ENCODE peak calls at places on chromosomes 6 and 20, in five cellular contexts. N, V, C, I and Q are unnamed samples.

GRCh38 chr20:32918751-32919150 is 60.0 kb downstream of the EFCAB8 start:
- DNase-seq in C (no peak), I (no peak), V (no peak), N (no peak), Q (no peak)

GRCh38 chr6:26204332-26205160 is 117.3 kb downstream of the HFE start:
- DNase-seq in C (peak), I (peak), V (peak), N (peak), Q (peak)

GRCh38 chr20:18679020-18679419 is 91.2 kb downstream of the DTD1 start:
- DNase-seq in C (no peak), N (no peak), I (no peak), V (peak), Q (no peak)

GRCh38 chr6:21992178-21992967 is 304.5 kb downstream of the PRL start:
- DNase-seq in N (no peak), V (peak), I (no peak), C (peak), Q (no peak)

GRCh38 chr6:32075781-32076494 is 33.2 kb downstream of the TNXB start:
- DNase-seq in I (no peak), V (no peak), C (no peak), N (no peak), Q (no peak)

GRCh38 chr20:38405132-38405531 is 30.0 kb downstream of the SNHG17 start:
- DNase-seq in V (no peak), C (no peak), N (no peak), I (no peak), Q (no peak)

GRCh38 chr6:67541591-67541990 is 1093.5 kb upstream of the ADGRB3 start:
- DNase-seq in C (peak), I (no peak), N (no peak), V (no peak), Q (no peak)

GRCh38 chr20:15491564-15491963 is 1081.7 kb downstream of the KIF16B start:
- DNase-seq in V (no peak), C (no peak), I (no peak), N (no peak), Q (no peak)

GRCh38 chr6:79971195-79971594 is 23.8 kb upstream of the ELOVL4 start:
- DNase-seq in N (no peak), V (no peak), C (no peak), I (no peak), Q (no peak)

GRCh38 chr6:53227847-53228246 is 79.2 kb upstream of the GCM1 start:
- DNase-seq in N (no peak), C (no peak), I (no peak), V (no peak), Q (no peak)

GRCh38 chr20:25280574-25281535 is 33.0 kb downstream of the PYGB start:
- DNase-seq in N (no peak), V (no peak), C (no peak), I (peak), Q (peak)

GRCh38 chr20:44858959-44859358 is 26.5 kb upstream of the YWHAB start:
- DNase-seq in V (no peak), N (no peak), I (no peak), C (no peak), Q (no peak)

GRCh38 chr6:97437087-97437486 is 154.1 kb upstream of the MMS22L start:
- DNase-seq in N (no peak), V (peak), I (no peak), C (peak), Q (no peak)

GRCh38 chr6:159461266-159461665 is 231.8 kb downstream of the SOD2 start:
- DNase-seq in N (no peak), C (peak), V (no peak), I (no peak), Q (no peak)

GRCh38 chr20:56690531-56691175 is 61.5 kb downstream of the TFAP2C start:
- DNase-seq in I (no peak), C (no peak), V (no peak), N (no peak), Q (no peak)

GRCh38 chr6:43246301-43247114 is 3.2 kb downstream of the TTBK1 start:
- DNase-seq in I (no peak), V (no peak), C (no peak), N (no peak), Q (no peak)

GRCh38 chr6:5334341-5334740 is 73.0 kb downstream of the FARS2 start:
- DNase-seq in I (no peak), V (peak), N (no peak), C (peak), Q (no peak)

GRCh38 chr20:51650685-51651134 is 108.2 kb upstream of the NFATC2 start:
- DNase-seq in N (no peak), I (no peak), C (peak), V (peak), Q (no peak)

GRCh38 chr20:10280016-10280908 is 61.6 kb downstream of the SNAP25 start:
- DNase-seq in V (peak), I (no peak), N (no peak), C (peak), Q (no peak)

GRCh38 chr6:88474720-88475119 is 308.6 kb upstream of the CNR1 start:
- DNase-seq in C (no peak), I (no peak), V (no peak), N (no peak), Q (no peak)

GRCh38 chr20:51419236-51419635 is 123.3 kb downstream of the NFATC2 start:
- DNase-seq in V (no peak), C (no peak), I (no peak), N (no peak), Q (no peak)

GRCh38 chr6:125554456-125554855 is 195.0 kb upstream of the HEY2 start:
- DNase-seq in V (no peak), C (peak), N (no peak), I (no peak), Q (no peak)

GRCh38 chr20:62816031-62816878 is 595 bp upstream of the COL9A3 start:
- DNase-seq in N (no peak), I (no peak), V (peak), C (peak), Q (no peak)

GRCh38 chr6:32843321-32843978 is 397 bp downstream of the PSMB8 start:
- DNase-seq in N (no peak), C (peak), I (no peak), V (no peak), Q (no peak)

GRCh38 chr20:25242231-25242630 is 5.7 kb upstream of the PYGB start:
- DNase-seq in I (no peak), C (no peak), N (no peak), V (no peak), Q (no peak)

GRCh38 chr20:30892704-30893345 is 364.6 kb upstream of the DEFB115 start:
- DNase-seq in N (no peak), I (no peak), V (no peak), C (no peak), Q (no peak)

GRCh38 chr20:18738055-18738454 is 75.5 kb upstream of the SCP2D1 start:
- DNase-seq in V (no peak), C (no peak), I (no peak), N (peak), Q (no peak)

GRCh38 chr20:11970243-11970836 is 52.6 kb downstream of the BTBD3 start:
- DNase-seq in I (no peak), V (no peak), N (no peak), C (no peak), Q (no peak)

GRCh38 chr6:159959976-159960384 is 8.9 kb upstream of the IGF2R start:
- DNase-seq in N (no peak), V (peak), C (peak), I (no peak), Q (no peak)

GRCh38 chr6:34414999-34415858 is 10.6 kb downstream of the RPS10 start:
- DNase-seq in N (no peak), I (no peak), V (peak), C (peak), Q (peak)

GRCh38 chr6:83511901-83512681 is at the start of gene PRSS35:
- DNase-seq in V (peak), N (no peak), C (peak), I (no peak), Q (no peak)

GRCh38 chr6:90586675-90587638 is at the start of gene MAP3K7:
- DNase-seq in C (peak), I (peak), V (peak), N (peak), Q (peak)

DNA sequence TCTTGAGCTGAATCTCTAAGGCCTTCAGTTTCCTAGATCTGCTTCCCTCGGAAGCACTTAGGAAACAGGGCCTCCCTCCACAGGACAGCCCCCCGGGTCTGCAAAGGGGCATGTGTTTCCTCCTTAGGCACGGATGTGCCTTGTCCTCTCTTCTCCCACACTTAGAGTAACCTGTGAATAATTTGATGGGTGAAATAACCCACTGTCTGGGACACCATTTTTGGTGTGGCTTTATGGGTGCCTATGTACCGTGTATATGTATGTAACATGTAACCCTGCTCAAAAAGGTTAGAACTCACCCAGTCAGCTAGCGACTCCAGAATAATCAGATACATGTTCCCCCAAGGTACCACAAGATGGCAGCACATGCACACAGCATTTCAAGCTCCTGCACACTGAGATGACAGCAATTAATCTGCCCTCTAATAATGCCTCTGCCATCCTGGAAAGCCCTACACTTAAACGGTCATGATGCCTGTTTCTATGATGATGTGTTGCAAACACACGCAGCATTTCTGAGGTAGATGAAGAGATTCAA is 212.0 kb upstream of the PROKR2 start:
- DNase-seq in V (peak), I (no peak), C (peak), N (peak), Q (peak)
- H3K4me3 ChIP-seq in V (no peak), I (no peak), C (no peak), N (no peak), Q (no peak)

DNA sequence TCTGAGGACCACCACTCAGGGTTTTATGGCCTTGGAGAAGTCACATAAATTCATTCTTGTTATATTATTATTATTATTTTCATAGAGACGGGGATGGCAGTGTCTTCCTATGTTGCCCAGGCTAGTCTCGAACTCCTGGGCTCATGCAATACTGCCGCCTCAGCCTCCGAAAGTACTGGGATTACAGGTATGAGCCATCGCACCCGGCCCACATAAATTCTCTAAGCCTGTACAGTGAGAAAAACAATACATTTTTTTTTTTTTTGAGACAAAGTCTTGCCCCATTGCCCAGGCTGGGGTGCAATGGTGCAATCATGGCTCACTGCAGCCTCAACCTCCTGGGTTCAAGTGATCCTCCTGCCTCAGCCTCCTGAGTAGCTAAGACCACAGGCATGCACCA is 753 bp upstream of the FASTKD5 start:
- DNase-seq in N (no peak), V (no peak), I (no peak), C (no peak), Q (no peak)
- H3K4me3 ChIP-seq in N (no peak), V (no peak), I (peak), C (peak), Q (peak)

DNA sequence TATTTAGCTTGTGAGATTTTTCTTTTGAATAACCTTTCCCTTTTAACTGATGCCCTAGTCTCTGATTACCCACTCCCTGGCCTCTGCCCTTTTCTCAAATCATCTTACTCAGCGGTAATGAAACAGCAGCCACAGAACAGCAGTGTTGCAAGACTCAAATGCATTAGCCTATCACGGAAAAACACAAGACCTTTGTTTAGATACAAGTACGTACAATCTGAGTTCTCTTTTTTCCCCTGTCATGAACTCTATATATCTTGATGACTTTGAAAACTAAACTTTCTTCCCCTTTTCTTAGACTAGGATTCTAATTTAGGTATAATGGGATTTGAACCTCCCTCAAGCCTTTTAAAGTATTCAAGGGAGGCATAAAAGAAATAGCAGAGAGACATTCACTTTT is 1034.9 kb downstream of the EYS start:
- DNase-seq in I (no peak), V (no peak), N (no peak), C (no peak), Q (no peak)
- H3K4me3 ChIP-seq in I (no peak), V (no peak), N (no peak), C (no peak), Q (no peak)

DNA sequence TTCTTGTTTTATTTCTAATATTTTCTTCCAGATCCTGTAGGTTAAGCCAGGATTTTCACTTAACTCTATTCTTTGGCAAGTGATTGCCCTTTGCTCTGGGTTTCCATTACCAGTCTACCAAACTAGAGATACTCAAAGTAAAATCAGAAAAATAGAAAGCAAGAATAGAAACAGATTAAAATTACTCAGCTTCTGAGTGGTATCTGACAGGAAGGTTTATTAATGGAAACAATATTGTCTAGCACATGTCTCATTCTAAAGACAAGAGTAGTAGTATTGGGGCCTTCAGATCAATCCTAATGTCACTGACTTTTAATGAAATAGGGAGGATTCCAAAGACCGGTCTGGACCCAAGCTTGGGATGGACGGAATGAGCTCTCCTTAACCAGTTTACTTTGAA is 72.3 kb downstream of the SIM1 start:
- DNase-seq in I (no peak), N (no peak), C (no peak), V (no peak), Q (no peak)
- H3K4me3 ChIP-seq in I (no peak), N (no peak), C (no peak), V (no peak), Q (no peak)

GRCh38 chr20:4950841-4951240 is 50.5 kb downstream of the SLC23A2 start:
- DNase-seq in I (no peak), V (no peak), C (no peak), N (no peak), Q (no peak)
- H3K4me3 ChIP-seq in I (no peak), V (no peak), C (peak), N (no peak), Q (no peak)